ENCODE peak calls at places on chromosome 5, in nine cellular contexts. One of them, this sample, is unnamed.

GRCh38 chr5:45189481-45189880 is 380.7 kb downstream of the MRPS30 start:
- DNase-seq in activated CD4-positive, alpha-beta T cell treated with anti-CD3 and anti-CD28 coated beads, Interleukin-2, amount 50 U/mL, for 24 hours: no peak
- DNase-seq in pancreas: peak
- DNase-seq in ELR: no peak
- DNase-seq in LoVo: no peak
- DNase-seq in GM13976: no peak
- DNase-seq in effector CD4-positive, alpha-beta T cell: no peak
- DNase-seq in A172: no peak
- DNase-seq in ovary: no peak
- DNase-seq in this sample: no peak

GRCh38 chr5:72711361-72711760 is 105.1 kb upstream of the TNPO1 start:
- DNase-seq in activated CD4-positive, alpha-beta T cell treated with anti-CD3 and anti-CD28 coated beads, Interleukin-2, amount 50 U/mL, for 24 hours: no peak
- DNase-seq in pancreas: no peak
- DNase-seq in ELR: no peak
- DNase-seq in LoVo: no peak
- DNase-seq in GM13976: no peak
- DNase-seq in effector CD4-positive, alpha-beta T cell: no peak
- DNase-seq in A172: no peak
- DNase-seq in ovary: no peak
- DNase-seq in this sample: no peak

GRCh38 chr5:123209163-123210013 is 120.3 kb downstream of the PRDM6 start:
- DNase-seq in activated CD4-positive, alpha-beta T cell treated with anti-CD3 and anti-CD28 coated beads, Interleukin-2, amount 50 U/mL, for 24 hours: no peak
- DNase-seq in pancreas: no peak
- DNase-seq in ELR: peak
- DNase-seq in LoVo: peak
- DNase-seq in GM13976: no peak
- DNase-seq in effector CD4-positive, alpha-beta T cell: no peak
- DNase-seq in A172: peak
- DNase-seq in ovary: no peak
- DNase-seq in this sample: peak

GRCh38 chr5:108998216-108998615 is 250.5 kb downstream of the FER start:
- DNase-seq in activated CD4-positive, alpha-beta T cell treated with anti-CD3 and anti-CD28 coated beads, Interleukin-2, amount 50 U/mL, for 24 hours: no peak
- DNase-seq in pancreas: no peak
- DNase-seq in ELR: no peak
- DNase-seq in LoVo: no peak
- DNase-seq in GM13976: no peak
- DNase-seq in effector CD4-positive, alpha-beta T cell: no peak
- DNase-seq in A172: no peak
- DNase-seq in ovary: no peak
- DNase-seq in this sample: no peak

GRCh38 chr5:140408750-140409241 is 7.2 kb downstream of the ANKHD1 start:
- DNase-seq in activated CD4-positive, alpha-beta T cell treated with anti-CD3 and anti-CD28 coated beads, Interleukin-2, amount 50 U/mL, for 24 hours: no peak
- DNase-seq in pancreas: no peak
- DNase-seq in ELR: peak
- DNase-seq in LoVo: peak
- DNase-seq in GM13976: no peak
- DNase-seq in effector CD4-positive, alpha-beta T cell: no peak
- DNase-seq in A172: peak
- DNase-seq in ovary: no peak
- DNase-seq in this sample: peak

GRCh38 chr5:139847790-139848507 is 52.3 kb downstream of the PSD2 start:
- DNase-seq in activated CD4-positive, alpha-beta T cell treated with anti-CD3 and anti-CD28 coated beads, Interleukin-2, amount 50 U/mL, for 24 hours: peak
- DNase-seq in pancreas: peak
- DNase-seq in ELR: no peak
- DNase-seq in LoVo: no peak
- DNase-seq in GM13976: peak
- DNase-seq in effector CD4-positive, alpha-beta T cell: peak
- DNase-seq in A172: no peak
- DNase-seq in ovary: peak
- DNase-seq in this sample: no peak

GRCh38 chr5:10801931-10802674 is 41.1 kb upstream of the DAP start:
- DNase-seq in activated CD4-positive, alpha-beta T cell treated with anti-CD3 and anti-CD28 coated beads, Interleukin-2, amount 50 U/mL, for 24 hours: no peak
- DNase-seq in pancreas: no peak
- DNase-seq in ELR: no peak
- DNase-seq in LoVo: no peak
- DNase-seq in GM13976: no peak
- DNase-seq in effector CD4-positive, alpha-beta T cell: no peak
- DNase-seq in A172: no peak
- DNase-seq in ovary: no peak
- DNase-seq in this sample: no peak

GRCh38 chr5:116441223-116441622 is 133.4 kb downstream of the SEMA6A start:
- DNase-seq in activated CD4-positive, alpha-beta T cell treated with anti-CD3 and anti-CD28 coated beads, Interleukin-2, amount 50 U/mL, for 24 hours: no peak
- DNase-seq in pancreas: no peak
- DNase-seq in ELR: no peak
- DNase-seq in LoVo: no peak
- DNase-seq in GM13976: no peak
- DNase-seq in effector CD4-positive, alpha-beta T cell: no peak
- DNase-seq in A172: no peak
- DNase-seq in ovary: no peak
- DNase-seq in this sample: no peak

GRCh38 chr5:107010060-107010459 is 660.7 kb downstream of the EFNA5 start:
- DNase-seq in activated CD4-positive, alpha-beta T cell treated with anti-CD3 and anti-CD28 coated beads, Interleukin-2, amount 50 U/mL, for 24 hours: no peak
- DNase-seq in pancreas: no peak
- DNase-seq in ELR: no peak
- DNase-seq in LoVo: no peak
- DNase-seq in GM13976: no peak
- DNase-seq in effector CD4-positive, alpha-beta T cell: no peak
- DNase-seq in A172: no peak
- DNase-seq in ovary: no peak
- DNase-seq in this sample: no peak

GRCh38 chr5:118883396-118883795 is 105.0 kb downstream of the DTWD2 start:
- DNase-seq in activated CD4-positive, alpha-beta T cell treated with anti-CD3 and anti-CD28 coated beads, Interleukin-2, amount 50 U/mL, for 24 hours: no peak
- DNase-seq in pancreas: no peak
- DNase-seq in ELR: no peak
- DNase-seq in LoVo: no peak
- DNase-seq in GM13976: no peak
- DNase-seq in effector CD4-positive, alpha-beta T cell: no peak
- DNase-seq in A172: no peak
- DNase-seq in ovary: no peak
- DNase-seq in this sample: no peak

GRCh38 chr5:684771-685216 is 8.4 kb downstream of the TPPP start:
- DNase-seq in activated CD4-positive, alpha-beta T cell treated with anti-CD3 and anti-CD28 coated beads, Interleukin-2, amount 50 U/mL, for 24 hours: no peak
- DNase-seq in pancreas: no peak
- DNase-seq in ELR: no peak
- DNase-seq in LoVo: no peak
- DNase-seq in GM13976: no peak
- DNase-seq in effector CD4-positive, alpha-beta T cell: no peak
- DNase-seq in A172: no peak
- DNase-seq in ovary: no peak
- DNase-seq in this sample: no peak

GRCh38 chr5:58545912-58546311 is 37.0 kb upstream of the RAB3C start:
- DNase-seq in activated CD4-positive, alpha-beta T cell treated with anti-CD3 and anti-CD28 coated beads, Interleukin-2, amount 50 U/mL, for 24 hours: no peak
- DNase-seq in pancreas: no peak
- DNase-seq in ELR: peak
- DNase-seq in LoVo: no peak
- DNase-seq in GM13976: peak
- DNase-seq in effector CD4-positive, alpha-beta T cell: no peak
- DNase-seq in A172: no peak
- DNase-seq in ovary: no peak
- DNase-seq in this sample: no peak

GRCh38 chr5:38380522-38380921 is 122.2 kb downstream of the EGFLAM start:
- DNase-seq in activated CD4-positive, alpha-beta T cell treated with anti-CD3 and anti-CD28 coated beads, Interleukin-2, amount 50 U/mL, for 24 hours: no peak
- DNase-seq in pancreas: no peak
- DNase-seq in ELR: no peak
- DNase-seq in LoVo: no peak
- DNase-seq in GM13976: no peak
- DNase-seq in effector CD4-positive, alpha-beta T cell: no peak
- DNase-seq in A172: no peak
- DNase-seq in ovary: no peak
- DNase-seq in this sample: no peak

GRCh38 chr5:83844320-83845068 is 123.8 kb upstream of the HAPLN1 start:
- DNase-seq in activated CD4-positive, alpha-beta T cell treated with anti-CD3 and anti-CD28 coated beads, Interleukin-2, amount 50 U/mL, for 24 hours: no peak
- DNase-seq in pancreas: no peak
- DNase-seq in ELR: peak
- DNase-seq in LoVo: no peak
- DNase-seq in GM13976: peak
- DNase-seq in effector CD4-positive, alpha-beta T cell: no peak
- DNase-seq in A172: peak
- DNase-seq in ovary: no peak
- DNase-seq in this sample: peak

GRCh38 chr5:67971223-67971830 is 244.2 kb upstream of the PIK3R1 start:
- DNase-seq in activated CD4-positive, alpha-beta T cell treated with anti-CD3 and anti-CD28 coated beads, Interleukin-2, amount 50 U/mL, for 24 hours: no peak
- DNase-seq in pancreas: no peak
- DNase-seq in ELR: no peak
- DNase-seq in LoVo: no peak
- DNase-seq in GM13976: no peak
- DNase-seq in effector CD4-positive, alpha-beta T cell: no peak
- DNase-seq in A172: no peak
- DNase-seq in ovary: peak
- DNase-seq in this sample: peak

GRCh38 chr5:91180506-91180905 is 202.6 kb downstream of the ARRDC3 start:
- DNase-seq in activated CD4-positive, alpha-beta T cell treated with anti-CD3 and anti-CD28 coated beads, Interleukin-2, amount 50 U/mL, for 24 hours: no peak
- DNase-seq in pancreas: no peak
- DNase-seq in ELR: no peak
- DNase-seq in LoVo: no peak
- DNase-seq in GM13976: no peak
- DNase-seq in effector CD4-positive, alpha-beta T cell: no peak
- DNase-seq in A172: no peak
- DNase-seq in ovary: no peak
- DNase-seq in this sample: no peak

GRCh38 chr5:157180374-157181264 is at the start of gene ITK:
- DNase-seq in activated CD4-positive, alpha-beta T cell treated with anti-CD3 and anti-CD28 coated beads, Interleukin-2, amount 50 U/mL, for 24 hours: no peak
- DNase-seq in pancreas: no peak
- DNase-seq in ELR: no peak
- DNase-seq in LoVo: no peak
- DNase-seq in GM13976: no peak
- DNase-seq in effector CD4-positive, alpha-beta T cell: peak
- DNase-seq in A172: no peak
- DNase-seq in ovary: no peak
- DNase-seq in this sample: no peak

GRCh38 chr5:23007226-23007625 is 154.1 kb upstream of the CDH12 start:
- DNase-seq in activated CD4-positive, alpha-beta T cell treated with anti-CD3 and anti-CD28 coated beads, Interleukin-2, amount 50 U/mL, for 24 hours: no peak
- DNase-seq in pancreas: no peak
- DNase-seq in ELR: no peak
- DNase-seq in LoVo: no peak
- DNase-seq in GM13976: no peak
- DNase-seq in effector CD4-positive, alpha-beta T cell: no peak
- DNase-seq in A172: no peak
- DNase-seq in ovary: no peak
- DNase-seq in this sample: peak

GRCh38 chr5:105684799-105685198 is 1985.9 kb downstream of the EFNA5 start:
- DNase-seq in activated CD4-positive, alpha-beta T cell treated with anti-CD3 and anti-CD28 coated beads, Interleukin-2, amount 50 U/mL, for 24 hours: no peak
- DNase-seq in pancreas: no peak
- DNase-seq in ELR: no peak
- DNase-seq in LoVo: no peak
- DNase-seq in GM13976: no peak
- DNase-seq in effector CD4-positive, alpha-beta T cell: no peak
- DNase-seq in A172: no peak
- DNase-seq in ovary: no peak
- DNase-seq in this sample: no peak

GRCh38 chr5:131679911-131680310 is 44.9 kb upstream of the RAPGEF6 start:
- DNase-seq in activated CD4-positive, alpha-beta T cell treated with anti-CD3 and anti-CD28 coated beads, Interleukin-2, amount 50 U/mL, for 24 hours: no peak
- DNase-seq in pancreas: no peak
- DNase-seq in ELR: peak
- DNase-seq in LoVo: no peak
- DNase-seq in GM13976: no peak
- DNase-seq in effector CD4-positive, alpha-beta T cell: no peak
- DNase-seq in A172: peak
- DNase-seq in ovary: no peak
- DNase-seq in this sample: peak